ENCODE peak calls at places on chromosomes 12 and 14, in six cellular contexts. Q is GM10248; V is CD8-positive, alpha-beta T cell; T is stomach; F is GM12864; C is GM06990. O is an unnamed sample.

GRCh38 chr12:93514853-93515252 is 47.5 kb downstream of the MRPL42 start:
- DNase-seq in Q (no peak), V (no peak), T (no peak), F (no peak), C (no peak), O (no peak)

GRCh38 chr12:113040722-113041168 is 15.8 kb upstream of the DTX1 start:
- DNase-seq in Q (no peak), V (no peak), T (peak), F (no peak), C (no peak), O (peak)

GRCh38 chr12:44930972-44931600 is 55.0 kb upstream of the NELL2 start:
- DNase-seq in Q (peak), V (no peak), T (no peak), F (no peak), C (no peak), O (no peak)

GRCh38 chr12:9378430-9378835 is 170.2 kb upstream of the PZP start:
- DNase-seq in Q (no peak), V (no peak), T (no peak), F (no peak), C (no peak), O (no peak)

GRCh38 chr12:106984588-106985137 is 2.3 kb downstream of the MTERF2 start:
- DNase-seq in Q (no peak), V (no peak), T (no peak), F (no peak), C (no peak), O (no peak)

GRCh38 chr14:100463937-100464336 is 123.3 kb downstream of the BEGAIN start:
- DNase-seq in Q (no peak), V (no peak), T (no peak), F (no peak), C (no peak), O (no peak)

GRCh38 chr12:106126441-106127288 is 12.1 kb downstream of the NUAK1 start:
- DNase-seq in Q (no peak), V (no peak), T (no peak), F (no peak), C (no peak), O (peak)

GRCh38 chr12:132178801-132179401 is 34.6 kb downstream of the NOC4L start:
- DNase-seq in Q (no peak), V (no peak), T (no peak), F (no peak), C (no peak), O (no peak)

GRCh38 chr14:71363961-71364360 is 456.7 kb downstream of the PCNX1 start:
- DNase-seq in Q (no peak), V (no peak), T (no peak), F (no peak), C (no peak), O (no peak)

GRCh38 chr14:74867673-74868072 is 8.3 kb downstream of the PROX2 start:
- DNase-seq in Q (no peak), V (no peak), T (no peak), F (no peak), C (no peak), O (peak)

GRCh38 chr12:46219892-46220655 is 48.8 kb downstream of the SLC38A1 start:
- DNase-seq in Q (no peak), V (peak), T (no peak), F (no peak), C (no peak), O (no peak)

GRCh38 chr12:117968084-117968789 is 553 bp downstream of the KSR2 start:
- DNase-seq in Q (no peak), V (no peak), T (no peak), F (no peak), C (no peak), O (peak)

GRCh38 chr14:101997429-101998336 is 33.3 kb downstream of the DYNC1H1 start:
- DNase-seq in Q (no peak), V (no peak), T (no peak), F (no peak), C (no peak), O (no peak)

GRCh38 chr12:33752854-33753253 is 269.4 kb upstream of the ALG10 start:
- DNase-seq in Q (no peak), V (no peak), T (no peak), F (no peak), C (no peak), O (no peak)

GRCh38 chr12:71439613-71440392 is at the start of gene LGR5:
- DNase-seq in Q (peak), V (no peak), T (no peak), F (no peak), C (peak), O (no peak)

GRCh38 chr14:92783813-92784431 is 10.2 kb upstream of the GOLGA5 start:
- DNase-seq in Q (peak), V (no peak), T (no peak), F (no peak), C (peak), O (no peak)

GRCh38 chr14:68088463-68088862 is 268.9 kb downstream of the RAD51B start:
- DNase-seq in Q (no peak), V (no peak), T (no peak), F (no peak), C (no peak), O (peak)

GRCh38 chr14:95188372-95188771 is 31.0 kb upstream of the DICER1 start:
- DNase-seq in Q (no peak), V (no peak), T (no peak), F (no peak), C (no peak), O (no peak)
- TF ChIP-seq CTCF in Q (no peak), V (no peak), T (no peak), F (no peak), C (no peak), O (no peak)

DNA sequence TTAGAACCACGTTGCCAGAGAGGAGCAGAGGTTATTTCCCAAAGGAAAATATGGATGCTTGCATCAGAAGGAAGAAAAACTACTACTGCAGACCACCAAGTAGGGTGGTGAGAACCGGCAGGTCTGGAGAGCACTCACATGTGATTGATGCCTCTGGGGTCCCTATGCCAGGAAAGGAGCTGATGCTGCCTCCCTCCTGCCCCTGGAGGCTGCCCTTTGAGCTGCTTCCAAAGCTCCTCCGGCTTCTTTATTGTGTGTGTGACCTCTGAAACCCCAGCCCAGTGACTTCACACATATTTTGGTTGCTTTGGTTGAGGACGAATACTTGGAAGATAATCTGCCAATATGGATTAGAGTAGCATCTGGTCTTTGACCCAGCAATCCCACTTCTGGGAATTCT is 133.4 kb downstream of the AACS start:
- DNase-seq in Q (no peak), V (no peak), T (no peak), F (no peak), C (no peak), O (no peak)
- TF ChIP-seq CTCF in Q (no peak), V (no peak), T (no peak), F (no peak), C (no peak), O (no peak)

GRCh38 chr12:122116707-122117535 is 38.4 kb downstream of the MLXIP start:
- DNase-seq in Q (no peak), V (no peak), T (peak), F (no peak), C (no peak), O (peak)
- TF ChIP-seq CTCF in Q (peak), V (no peak), T (no peak), F (no peak), C (no peak), O (no peak)

DNA sequence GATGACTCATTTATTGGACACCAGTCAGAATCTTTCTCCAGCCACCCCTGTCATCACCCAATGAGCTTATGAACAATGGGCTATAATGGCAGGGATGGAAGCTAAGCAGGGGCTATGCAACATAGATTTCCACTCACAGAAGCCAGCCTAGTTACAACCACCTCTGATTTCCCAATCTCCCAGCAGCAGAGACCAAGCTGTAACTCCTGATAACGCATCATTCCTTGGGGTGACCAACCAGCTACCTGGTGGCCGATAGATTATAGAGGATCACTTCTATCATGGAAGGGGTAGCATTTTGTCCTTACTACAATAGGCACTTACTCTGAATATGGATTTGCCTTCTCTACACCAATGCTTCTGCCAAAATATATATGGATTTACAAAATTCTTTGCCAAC is 302.3 kb upstream of the ATXN7L3B start:
- DNase-seq in Q (no peak), V (no peak), T (no peak), F (no peak), C (no peak), O (no peak)
- TF ChIP-seq CTCF in Q (no peak), V (no peak), T (no peak), F (no peak), C (no peak), O (no peak)

GRCh38 chr14:95297832-95298231 is 21.9 kb downstream of the CLMN start:
- DNase-seq in Q (no peak), V (no peak), T (no peak), F (no peak), C (no peak), O (no peak)

GRCh38 chr14:95301527-95302187 is 18.1 kb downstream of the CLMN start:
- DNase-seq in Q (no peak), V (no peak), T (no peak), F (no peak), C (no peak), O (no peak)

GRCh38 chr14:95299271-95299670 is 20.4 kb downstream of the CLMN start:
- DNase-seq in Q (no peak), V (no peak), T (no peak), F (no peak), C (no peak), O (no peak)

GRCh38 chr14:95300697-95301526 is 18.8 kb downstream of the CLMN start:
- DNase-seq in Q (no peak), V (no peak), T (no peak), F (no peak), C (no peak), O (no peak)

GRCh38 chr14:95300002-95300696 is 19.6 kb downstream of the CLMN start:
- DNase-seq in Q (no peak), V (no peak), T (no peak), F (no peak), C (no peak), O (no peak)
- TF ChIP-seq CTCF in Q (no peak), V (no peak), T (no peak), F (no peak), C (no peak), O (no peak)

GRCh38 chr12:51346581-51346980 is at the start of gene CELA1:
- DNase-seq in Q (no peak), V (no peak), T (no peak), F (no peak), C (no peak), O (no peak)

GRCh38 chr12:51348116-51348515 is 1.6 kb upstream of the CELA1 start:
- DNase-seq in Q (no peak), V (no peak), T (no peak), F (no peak), C (no peak), O (no peak)

GRCh38 chr12:51357374-51358047 is 11.0 kb upstream of the CELA1 start:
- DNase-seq in Q (no peak), V (no peak), T (no peak), F (peak), C (peak), O (no peak)

GRCh38 chr12:51349026-51349425 is 2.5 kb upstream of the CELA1 start:
- DNase-seq in Q (no peak), V (no peak), T (no peak), F (no peak), C (no peak), O (no peak)

GRCh38 chr12:51351913-51352532 is 5.5 kb upstream of the CELA1 start:
- DNase-seq in Q (no peak), V (no peak), T (no peak), F (no peak), C (no peak), O (no peak)
- TF ChIP-seq CTCF in Q (peak), V (peak), T (no peak), F (peak), C (peak), O (peak)

GRCh38 chr14:55891692-55892091 is 226.5 kb upstream of the PELI2 start:
- DNase-seq in Q (no peak), V (no peak), T (no peak), F (no peak), C (no peak), O (no peak)
- TF ChIP-seq CTCF in Q (no peak), V (no peak), T (no peak), F (no peak), C (no peak), O (no peak)

DNA sequence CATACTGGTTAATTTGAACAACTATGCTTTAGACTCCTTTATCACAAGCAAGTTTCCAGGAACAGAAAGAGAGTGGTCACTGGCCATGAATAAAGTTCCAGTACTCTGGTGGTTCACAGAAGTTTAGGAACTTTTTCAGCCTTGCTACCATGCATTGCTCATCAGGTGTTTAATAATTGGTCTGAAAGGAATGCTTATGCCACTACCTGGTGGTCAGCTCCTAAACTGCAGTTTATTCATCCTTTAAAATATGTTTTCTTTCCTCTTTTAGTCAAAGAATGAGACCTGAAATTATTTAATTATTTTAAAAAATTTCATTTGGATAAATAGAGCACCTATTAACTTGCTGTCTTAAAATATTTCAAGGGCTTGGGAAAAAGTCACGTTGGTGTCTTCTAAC is 260.1 kb upstream of the OR4E1 start:
- DNase-seq in Q (no peak), V (no peak), T (no peak), F (no peak), C (no peak), O (no peak)
- TF ChIP-seq CTCF in Q (no peak), V (peak), T (no peak), F (peak), C (no peak), O (no peak)

O was measured in sigmoid colon.